ENCODE peak calls at places on chromosomes 7 and 10, in six cellular contexts. One of them, this sample, is unnamed.
A peak's percentile ranks its signal among the peaks of the same experiment; 100 is the strongest.

GRCh38 chr7:94041529-94041928 is 37.4 kb upstream of the BET1 start:
- DNase-seq in transverse colon: no peak
- DNase-seq in HCT116: no peak
- DNase-seq in GM23338: no peak
- DNase-seq in stomach: no peak
- DNase-seq in SK-N-MC: no peak
- DNase-seq in this sample: no peak

GRCh38 chr10:7318836-7319235 is 92.0 kb downstream of the SFMBT2 start:
- DNase-seq in stomach: no peak
- DNase-seq in GM23338: no peak
- DNase-seq in HCT116: no peak
- DNase-seq in transverse colon: no peak
- DNase-seq in SK-N-MC: no peak
- DNase-seq in this sample: no peak

GRCh38 chr7:90579181-90579688 is 16.9 kb upstream of the CDK14 start:
- DNase-seq in SK-N-MC: no peak
- DNase-seq in GM23338: no peak
- DNase-seq in stomach: no peak
- DNase-seq in transverse colon: no peak
- DNase-seq in HCT116: no peak
- DNase-seq in this sample: no peak

GRCh38 chr7:74365320-74366022 is 76.3 kb downstream of the CLIP2 start:
- DNase-seq in SK-N-MC: no peak
- DNase-seq in GM23338: peak; percentile 95
- DNase-seq in stomach: no peak
- DNase-seq in HCT116: peak; percentile 28
- DNase-seq in transverse colon: peak; percentile 84
- DNase-seq in this sample: no peak

GRCh38 chr7:36606442-36607205 is 117.7 kb downstream of the AOAH start:
- DNase-seq in HCT116: no peak
- DNase-seq in transverse colon: no peak
- DNase-seq in stomach: no peak
- DNase-seq in GM23338: no peak
- DNase-seq in SK-N-MC: no peak
- DNase-seq in this sample: no peak

GRCh38 chr10:74056081-74056818 is 58.3 kb downstream of the VCL start:
- DNase-seq in GM23338: no peak
- DNase-seq in HCT116: peak; percentile 37
- DNase-seq in stomach: no peak
- DNase-seq in transverse colon: no peak
- DNase-seq in SK-N-MC: no peak
- DNase-seq in this sample: no peak

GRCh38 chr7:4621401-4621800 is 60.7 kb upstream of the FOXK1 start:
- DNase-seq in transverse colon: no peak
- DNase-seq in HCT116: no peak
- DNase-seq in GM23338: no peak
- DNase-seq in stomach: no peak
- DNase-seq in SK-N-MC: no peak
- DNase-seq in this sample: no peak

GRCh38 chr7:50723888-50724287 is 58.8 kb downstream of the GRB10 start:
- DNase-seq in SK-N-MC: no peak
- DNase-seq in transverse colon: no peak
- DNase-seq in GM23338: no peak
- DNase-seq in HCT116: no peak
- DNase-seq in stomach: no peak
- DNase-seq in this sample: no peak

GRCh38 chr7:4774804-4775280 is 581 bp upstream of the AP5Z1 start:
- DNase-seq in transverse colon: no peak
- DNase-seq in HCT116: peak; percentile 18
- DNase-seq in GM23338: no peak
- DNase-seq in stomach: peak; percentile 40
- DNase-seq in SK-N-MC: no peak
- DNase-seq in this sample: no peak

GRCh38 chr7:3289996-3290395 is 11.1 kb upstream of the SDK1 start:
- DNase-seq in stomach: no peak
- DNase-seq in SK-N-MC: no peak
- DNase-seq in GM23338: no peak
- DNase-seq in HCT116: no peak
- DNase-seq in transverse colon: no peak
- DNase-seq in this sample: no peak

GRCh38 chr7:151218170-151218569 is 7.9 kb upstream of the H2BK1 start:
- DNase-seq in transverse colon: no peak
- DNase-seq in GM23338: no peak
- DNase-seq in HCT116: no peak
- DNase-seq in stomach: no peak
- DNase-seq in SK-N-MC: no peak
- DNase-seq in this sample: no peak

GRCh38 chr7:139680676-139681462 is 96.9 kb downstream of the HIPK2 start:
- DNase-seq in GM23338: no peak
- DNase-seq in stomach: peak; percentile 75
- DNase-seq in HCT116: peak; percentile 92
- DNase-seq in transverse colon: no peak
- DNase-seq in SK-N-MC: no peak
- DNase-seq in this sample: no peak

GRCh38 chr7:6642239-6642839 is 5.2 kb downstream of the ZNF316 start:
- DNase-seq in transverse colon: no peak
- DNase-seq in SK-N-MC: no peak
- DNase-seq in HCT116: no peak
- DNase-seq in stomach: no peak
- DNase-seq in GM23338: no peak
- DNase-seq in this sample: no peak

GRCh38 chr10:108970016-108970415 is 953.3 kb downstream of the XPNPEP1 start:
- DNase-seq in stomach: no peak
- DNase-seq in SK-N-MC: peak; percentile 16
- DNase-seq in transverse colon: no peak
- DNase-seq in GM23338: peak; percentile 79
- DNase-seq in HCT116: no peak
- DNase-seq in this sample: no peak

GRCh38 chr7:2037805-2038635 is 194.7 kb downstream of the MAD1L1 start:
- DNase-seq in transverse colon: no peak
- DNase-seq in stomach: peak; percentile 73
- DNase-seq in GM23338: no peak
- DNase-seq in HCT116: no peak
- DNase-seq in SK-N-MC: no peak
- DNase-seq in this sample: no peak

GRCh38 chr7:129779602-129780256 is 168.2 kb downstream of the NRF1 start:
- DNase-seq in SK-N-MC: no peak
- DNase-seq in stomach: peak; percentile 72
- DNase-seq in HCT116: peak; percentile 61
- DNase-seq in transverse colon: peak; percentile 49
- DNase-seq in GM23338: peak; percentile 94
- DNase-seq in this sample: peak; percentile 44

GRCh38 chr7:101138149-101138870 is 11.4 kb downstream of the SERPINE1 start:
- DNase-seq in SK-N-MC: no peak
- DNase-seq in HCT116: peak; percentile 97
- DNase-seq in GM23338: peak; percentile 78
- DNase-seq in stomach: peak; percentile 79
- DNase-seq in transverse colon: peak; percentile 80
- DNase-seq in this sample: peak; percentile 72

GRCh38 chr10:51892965-51893658 is 193.7 kb upstream of the CSTF2T start:
- DNase-seq in GM23338: peak; percentile 64
- DNase-seq in stomach: no peak
- DNase-seq in transverse colon: peak; percentile 14
- DNase-seq in HCT116: peak; percentile 40
- DNase-seq in SK-N-MC: no peak
- DNase-seq in this sample: no peak

GRCh38 chr7:118202056-118202455 is 18.1 kb downstream of the LSM8 start:
- DNase-seq in transverse colon: no peak
- DNase-seq in GM23338: no peak
- DNase-seq in SK-N-MC: no peak
- DNase-seq in stomach: no peak
- DNase-seq in HCT116: no peak
- DNase-seq in this sample: no peak

GRCh38 chr10:125283191-125283590 is 122.8 kb upstream of the CTBP2 start:
- DNase-seq in SK-N-MC: no peak
- DNase-seq in transverse colon: peak; percentile 31
- DNase-seq in stomach: no peak
- DNase-seq in HCT116: no peak
- DNase-seq in GM23338: peak; percentile 28
- DNase-seq in this sample: no peak

GRCh38 chr10:18010050-18010449 is 58.3 kb downstream of the SLC39A12 start:
- DNase-seq in stomach: no peak
- DNase-seq in SK-N-MC: no peak
- DNase-seq in transverse colon: no peak
- DNase-seq in GM23338: no peak
- DNase-seq in HCT116: no peak
- DNase-seq in this sample: no peak

GRCh38 chr7:111380945-111381344 is 181.3 kb downstream of the IMMP2L start:
- DNase-seq in transverse colon: no peak
- DNase-seq in GM23338: no peak
- DNase-seq in stomach: no peak
- DNase-seq in HCT116: no peak
- DNase-seq in SK-N-MC: no peak
- DNase-seq in this sample: no peak

GRCh38 chr7:77887567-77887966 is 89.0 kb downstream of the PHTF2 start:
- DNase-seq in transverse colon: no peak
- DNase-seq in SK-N-MC: no peak
- DNase-seq in stomach: no peak
- DNase-seq in HCT116: no peak
- DNase-seq in GM23338: no peak
- DNase-seq in this sample: no peak

GRCh38 chr7:19107142-19107391 is 10.4 kb downstream of the TWIST1 start:
- DNase-seq in stomach: no peak
- DNase-seq in GM23338: no peak
- DNase-seq in HCT116: no peak
- DNase-seq in transverse colon: no peak
- DNase-seq in SK-N-MC: no peak
- DNase-seq in this sample: no peak
- H3K4me3 ChIP-seq in stomach: peak overlapping the region; percentile 44
- H3K4me3 ChIP-seq in GM23338: peak overlapping the region; percentile 56
- H3K4me3 ChIP-seq in HCT116: no peak overlapping the region
- H3K4me3 ChIP-seq in transverse colon: no peak overlapping the region
- H3K4me3 ChIP-seq in SK-N-MC: peak overlapping the region; percentile 93
- H3K4me3 ChIP-seq in this sample: peak overlapping the region; percentile 49

GRCh38 chr10:2122431-2123124 is 385.3 kb upstream of the ADARB2 start:
- DNase-seq in stomach: no peak
- DNase-seq in GM23338: no peak
- DNase-seq in HCT116: no peak
- DNase-seq in SK-N-MC: no peak
- DNase-seq in transverse colon: no peak
- DNase-seq in this sample: no peak
- TF ChIP-seq POLR2AphosphoS5 in stomach: no peak
- TF ChIP-seq POLR2AphosphoS5 in GM23338: no peak
- TF ChIP-seq POLR2AphosphoS5 in HCT116: no peak
- TF ChIP-seq POLR2AphosphoS5 in SK-N-MC: no peak
- TF ChIP-seq POLR2AphosphoS5 in transverse colon: no peak
- TF ChIP-seq POLR2AphosphoS5 in this sample: no peak

GRCh38 chr10:116891208-116891607 is 41.9 kb downstream of the ENO4 start:
- DNase-seq in HCT116: no peak
- DNase-seq in transverse colon: peak; percentile 67
- DNase-seq in stomach: no peak
- DNase-seq in GM23338: no peak
- DNase-seq in SK-N-MC: peak; percentile 34
- DNase-seq in this sample: no peak

GRCh38 chr10:116889066-116889465 is 39.8 kb downstream of the ENO4 start:
- DNase-seq in GM23338: no peak
- DNase-seq in SK-N-MC: no peak
- DNase-seq in transverse colon: no peak
- DNase-seq in HCT116: no peak
- DNase-seq in stomach: no peak
- DNase-seq in this sample: no peak

GRCh38 chr10:116888380-116889055 is 39.2 kb downstream of the ENO4 start:
- DNase-seq in HCT116: peak; percentile 56
- DNase-seq in SK-N-MC: no peak
- DNase-seq in transverse colon: peak; percentile 63
- DNase-seq in GM23338: peak; percentile 63
- DNase-seq in stomach: peak; percentile 66
- DNase-seq in this sample: peak; percentile 69

GRCh38 chr10:116882631-116883030 is 33.3 kb downstream of the ENO4 start:
- DNase-seq in HCT116: no peak
- DNase-seq in GM23338: no peak
- DNase-seq in stomach: no peak
- DNase-seq in SK-N-MC: no peak
- DNase-seq in transverse colon: no peak
- DNase-seq in this sample: no peak

DNA sequence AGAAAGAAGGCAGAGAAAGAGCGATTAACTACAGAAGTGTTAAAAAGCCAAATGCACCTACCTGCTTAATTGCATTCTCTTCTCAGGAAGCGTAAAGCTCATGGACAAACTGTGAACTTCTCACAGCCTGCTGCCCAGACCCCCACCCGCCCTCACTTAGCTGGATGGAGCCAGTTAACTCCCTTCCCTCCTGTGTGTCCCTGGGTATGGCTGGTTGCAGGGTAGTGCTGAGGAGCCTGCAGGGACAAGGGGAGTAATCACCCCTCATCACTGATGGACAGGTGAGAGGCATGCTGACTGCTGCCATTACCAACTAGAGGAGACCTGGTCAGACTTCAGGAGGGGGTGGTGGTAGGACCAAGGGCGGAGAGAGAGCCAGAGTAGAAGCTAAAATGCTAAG is 37.5 kb downstream of the ENO4 start:
- DNase-seq in GM23338: no peak
- DNase-seq in stomach: no peak
- DNase-seq in SK-N-MC: no peak
- DNase-seq in HCT116: no peak
- DNase-seq in transverse colon: no peak
- DNase-seq in this sample: no peak
- H3K4me3 ChIP-seq in GM23338: no peak overlapping the region
- H3K4me3 ChIP-seq in stomach: no peak overlapping the region
- H3K4me3 ChIP-seq in SK-N-MC: no peak overlapping the region
- H3K4me3 ChIP-seq in HCT116: no peak overlapping the region
- H3K4me3 ChIP-seq in transverse colon: no peak overlapping the region
- H3K4me3 ChIP-seq in this sample: no peak overlapping the region

GRCh38 chr10:69451209-69451783 is at the start of gene TSPAN15:
- DNase-seq in stomach: peak; percentile 95
- DNase-seq in transverse colon: peak; percentile 95
- DNase-seq in SK-N-MC: no peak
- DNase-seq in HCT116: peak; percentile 75
- DNase-seq in GM23338: peak; percentile 96
- DNase-seq in this sample: peak; percentile 76

GRCh38 chr10:69455009-69455763 is 3.9 kb downstream of the TSPAN15 start:
- DNase-seq in transverse colon: no peak
- DNase-seq in stomach: no peak
- DNase-seq in SK-N-MC: no peak
- DNase-seq in HCT116: no peak
- DNase-seq in GM23338: no peak
- DNase-seq in this sample: no peak

GRCh38 chr10:69452676-69453415 is 1.6 kb downstream of the TSPAN15 start:
- DNase-seq in transverse colon: no peak
- DNase-seq in GM23338: no peak
- DNase-seq in stomach: no peak
- DNase-seq in SK-N-MC: no peak
- DNase-seq in HCT116: no peak
- DNase-seq in this sample: no peak

GRCh38 chr10:69451784-69452251 is 553 bp downstream of the TSPAN15 start:
- DNase-seq in transverse colon: peak; percentile 84
- DNase-seq in HCT116: no peak
- DNase-seq in GM23338: peak; percentile 83
- DNase-seq in SK-N-MC: no peak
- DNase-seq in stomach: peak; percentile 87
- DNase-seq in this sample: peak; percentile 53

DNA sequence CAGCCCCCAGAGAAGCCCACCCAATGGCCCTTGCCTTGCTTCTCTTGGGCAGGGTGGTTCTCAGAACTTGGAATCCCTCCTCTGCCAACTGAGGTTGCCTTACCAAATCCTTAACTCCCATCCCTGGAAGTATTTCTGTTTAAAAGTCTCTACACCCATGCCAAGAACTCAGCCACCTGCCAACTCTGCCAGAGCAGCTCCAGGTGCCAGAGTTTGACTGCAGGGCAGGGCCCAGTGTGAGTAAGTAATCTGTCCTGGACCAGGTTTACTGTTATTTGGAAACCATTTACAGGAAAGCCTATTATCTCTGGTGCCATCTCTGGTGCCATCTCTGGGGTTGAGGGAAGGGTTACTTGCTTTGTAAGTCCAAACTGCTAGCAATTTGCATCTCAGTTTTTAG is 2.5 kb downstream of the TSPAN15 start:
- DNase-seq in transverse colon: no peak
- DNase-seq in stomach: peak; percentile 84
- DNase-seq in SK-N-MC: no peak
- DNase-seq in GM23338: no peak
- DNase-seq in HCT116: no peak
- DNase-seq in this sample: no peak
- TF ChIP-seq POLR2AphosphoS5 in transverse colon: no peak
- TF ChIP-seq POLR2AphosphoS5 in stomach: peak; percentile 9
- TF ChIP-seq POLR2AphosphoS5 in SK-N-MC: no peak
- TF ChIP-seq POLR2AphosphoS5 in GM23338: no peak
- TF ChIP-seq POLR2AphosphoS5 in HCT116: no peak
- TF ChIP-seq POLR2AphosphoS5 in this sample: no peak

This sample was measured in breast epithelium.